ENCODE peak calls at places on chromosomes 16 and 17, in eight cellular contexts. E is mucosa of gallbladder; Y is activated CD8-positive, alpha-beta memory T cell treated with anti-CD3 and anti-CD28 coated beads for 24 hours; A is CD8-positive, alpha-beta memory T cell; M is neural crest cell; U is NCI-H1694 treated with DMSO at 0.1 percent for 48 hours; V is HTR-8/SVneo; T is lower leg skin. P is an unnamed sample.

GRCh38 chr17:14575349-14575966 is 274.6 kb downstream of the HS3ST3B1 start:
- DNase-seq in M (no peak), U (no peak), E (no peak), Y (no peak), T (no peak), A (no peak), V (no peak), P (no peak)

GRCh38 chr16:73011926-73012325 is 36.0 kb downstream of the ZFHX3 start:
- DNase-seq in M (no peak), T (peak), A (no peak), Y (no peak), E (no peak), U (no peak), V (no peak), P (no peak)

GRCh38 chr16:66133641-66134402 is 232.7 kb upstream of the CDH5 start:
- DNase-seq in T (no peak), U (no peak), E (no peak), M (no peak), A (no peak), V (no peak), Y (no peak), P (no peak)

GRCh38 chr16:53973021-53973420 is 269.1 kb downstream of the FTO start:
- DNase-seq in M (no peak), A (no peak), V (no peak), T (no peak), Y (no peak), U (no peak), E (no peak), P (no peak)

GRCh38 chr16:700684-701584 is 4.7 kb downstream of the FBXL16 start:
- DNase-seq in Y (peak), T (no peak), A (peak), E (no peak), U (no peak), V (no peak), M (peak), P (no peak)

GRCh38 chr17:4365628-4366311 is 705 bp downstream of the UBE2G1 start:
- DNase-seq in U (no peak), M (peak), E (peak), V (no peak), T (peak), Y (no peak), A (peak), P (no peak)

GRCh38 chr16:86517652-86518258 is 7.4 kb downstream of the FOXF1 start:
- DNase-seq in V (peak), U (no peak), T (peak), A (no peak), M (peak), E (peak), Y (peak), P (peak)

GRCh38 chr16:77234611-77235010 is 35.4 kb downstream of the SYCE1L start:
- DNase-seq in A (no peak), T (peak), M (no peak), U (no peak), Y (no peak), E (no peak), V (no peak), P (no peak)

GRCh38 chr17:17391575-17392370 is 85.0 kb upstream of the MED9 start:
- DNase-seq in A (peak), U (no peak), T (no peak), V (no peak), M (no peak), E (no peak), Y (peak), P (no peak)

GRCh38 chr16:84484579-84485254 is 19.7 kb downstream of the MEAK7 start:
- DNase-seq in T (peak), Y (no peak), E (peak), U (peak), M (peak), V (peak), A (no peak), P (no peak)

GRCh38 chr16:12547608-12547922 is 256.1 kb downstream of the CPPED1 start:
- DNase-seq in M (no peak), Y (no peak), V (no peak), E (no peak), U (no peak), A (no peak), T (no peak), P (no peak)

GRCh38 chr16:47110939-47111338 is 32.8 kb downstream of the NETO2 start:
- DNase-seq in U (no peak), T (no peak), Y (no peak), A (no peak), E (no peak), V (no peak), M (no peak), P (no peak)

GRCh38 chr17:72972263-72972951 is 120.1 kb downstream of the SLC39A11 start:
- DNase-seq in A (no peak), U (no peak), T (no peak), E (no peak), V (no peak), M (no peak), Y (no peak), P (no peak)

GRCh38 chr17:28959471-28959871 is 8.2 kb upstream of the PHF12 start:
- DNase-seq in A (no peak), M (no peak), U (no peak), T (no peak), E (no peak), Y (no peak), V (no peak), P (no peak)

GRCh38 chr17:82947051-82947991 is 107.5 kb upstream of the ZNF750 start:
- DNase-seq in V (no peak), A (no peak), U (no peak), E (no peak), M (no peak), Y (no peak), T (peak), P (no peak)

GRCh38 chr16:85018529-85019236 is 7.3 kb upstream of the ZDHHC7 start:
- DNase-seq in V (no peak), U (no peak), E (no peak), M (no peak), Y (no peak), T (no peak), A (no peak), P (no peak)

GRCh38 chr17:50772251-50772650 is 4.9 kb upstream of the ANKRD40CL start:
- DNase-seq in M (no peak), V (no peak), E (no peak), A (no peak), Y (no peak), U (no peak), T (peak), P (no peak)

GRCh38 chr16:49588729-49589384 is 215.3 kb downstream of the C16orf78 start:
- DNase-seq in E (no peak), U (no peak), T (peak), V (no peak), Y (peak), A (no peak), M (no peak), P (no peak)

GRCh38 chr17:58336456-58337094 is 8.0 kb upstream of the TSPOAP1 start:
- DNase-seq in A (no peak), E (no peak), V (no peak), Y (peak), M (no peak), U (no peak), T (no peak), P (no peak)

GRCh38 chr17:50035421-50035879 is 20.5 kb upstream of the ITGA3 start:
- DNase-seq in Y (no peak), T (peak), A (no peak), E (no peak), V (no peak), U (no peak), M (no peak), P (no peak)

GRCh38 chr17:35082073-35082657 is 18.7 kb upstream of the RFFL start:
- DNase-seq in U (peak), A (no peak), V (peak), M (no peak), E (no peak), T (no peak), Y (no peak), P (no peak)

GRCh38 chr17:81398855-81399451 is 3.7 kb downstream of the BAHCC1 start:
- DNase-seq in T (no peak), M (no peak), Y (no peak), U (no peak), E (no peak), V (no peak), A (no peak), P (no peak)